ENCODE peak calls at places on chromosomes 11 and 22, in four cellular contexts. One of them, this sample, is unnamed.

GRCh38 chr11:396948-397548 is 3.0 kb downstream of the PKP3 start:
- DNase-seq in SK-N-SH: peak; percentile 95
- DNase-seq in H1: no peak
- DNase-seq in K562: no peak
- DNase-seq in this sample: no peak

GRCh38 chr11:57539342-57539741 is 1.9 kb downstream of the SMTNL1 start:
- DNase-seq in SK-N-SH: no peak
- DNase-seq in H1: no peak
- DNase-seq in K562: no peak
- DNase-seq in this sample: no peak

GRCh38 chr11:112455791-112456190 is 195.1 kb upstream of the PLET1 start:
- DNase-seq in SK-N-SH: no peak
- DNase-seq in H1: no peak
- DNase-seq in K562: no peak
- DNase-seq in this sample: no peak

GRCh38 chr11:131823772-131824171 is 453.4 kb downstream of the NTM start:
- DNase-seq in SK-N-SH: no peak
- DNase-seq in H1: no peak
- DNase-seq in K562: no peak
- DNase-seq in this sample: no peak

GRCh38 chr11:43758942-43759341 is 78.4 kb downstream of the HSD17B12 start:
- DNase-seq in SK-N-SH: no peak
- DNase-seq in H1: no peak
- DNase-seq in K562: no peak
- DNase-seq in this sample: no peak

GRCh38 chr11:19711911-19712280 is 741 bp upstream of the NAV2 start:
- DNase-seq in SK-N-SH: no peak
- DNase-seq in H1: no peak
- DNase-seq in K562: peak; percentile 15
- DNase-seq in this sample: peak; percentile 50

GRCh38 chr11:61510980-61511373 is 2.4 kb downstream of the LRRC10B start:
- DNase-seq in SK-N-SH: no peak
- DNase-seq in H1: no peak
- DNase-seq in K562: no peak
- DNase-seq in this sample: no peak

GRCh38 chr22:48376936-48377335 is 1450.7 kb downstream of the BRD1 start:
- DNase-seq in SK-N-SH: no peak
- DNase-seq in H1: peak; percentile 37
- DNase-seq in K562: no peak
- DNase-seq in this sample: no peak

GRCh38 chr11:19675397-19675796 is 37.2 kb upstream of the NAV2 start:
- DNase-seq in SK-N-SH: no peak
- DNase-seq in H1: no peak
- DNase-seq in K562: no peak
- DNase-seq in this sample: no peak

GRCh38 chr11:84626256-84626655 is 1000.9 kb downstream of the DLG2 start:
- DNase-seq in SK-N-SH: no peak
- DNase-seq in H1: no peak
- DNase-seq in K562: no peak
- DNase-seq in this sample: no peak

GRCh38 chr11:102453286-102453797 is 777 bp upstream of the TMEM123 start:
- DNase-seq in SK-N-SH: peak; percentile 18
- DNase-seq in H1: no peak
- DNase-seq in K562: peak; percentile 38
- DNase-seq in this sample: peak; percentile 13

GRCh38 chr11:3747704-3748103 is 49.6 kb downstream of the NUP98 start:
- DNase-seq in SK-N-SH: no peak
- DNase-seq in H1: no peak
- DNase-seq in K562: no peak
- DNase-seq in this sample: no peak

GRCh38 chr11:65288706-65289536 is 25.7 kb upstream of the CDC42EP2 start:
- DNase-seq in SK-N-SH: peak; percentile 85
- DNase-seq in H1: no peak
- DNase-seq in K562: no peak
- DNase-seq in this sample: no peak

GRCh38 chr11:26134481-26135355 is 197.2 kb upstream of the ANO3 start:
- DNase-seq in SK-N-SH: peak; percentile 9
- DNase-seq in H1: no peak
- DNase-seq in K562: no peak
- DNase-seq in this sample: no peak

GRCh38 chr11:1520987-1521349 is 34.4 kb upstream of the MOB2 start:
- DNase-seq in SK-N-SH: no peak
- DNase-seq in H1: no peak
- DNase-seq in K562: no peak
- DNase-seq in this sample: no peak

GRCh38 chr11:10303558-10304363 is 1.1 kb upstream of the ADM start:
- DNase-seq in SK-N-SH: peak; percentile 30
- DNase-seq in H1: peak; percentile 68
- DNase-seq in K562: no peak
- DNase-seq in this sample: peak; percentile 45

GRCh38 chr11:108870373-108871020 is 205.6 kb downstream of the DDX10 start:
- DNase-seq in SK-N-SH: no peak
- DNase-seq in H1: no peak
- DNase-seq in K562: no peak
- DNase-seq in this sample: no peak

GRCh38 chr11:32213223-32213622 is 122.3 kb downstream of the RCN1 start:
- DNase-seq in SK-N-SH: no peak
- DNase-seq in H1: no peak
- DNase-seq in K562: no peak
- DNase-seq in this sample: no peak

GRCh38 chr11:43943357-43943930 is 1.0 kb downstream of the C11orf96 start:
- DNase-seq in SK-N-SH: no peak
- DNase-seq in H1: no peak
- DNase-seq in K562: no peak
- DNase-seq in this sample: peak; percentile 31

GRCh38 chr11:67264886-67265632 is 1.2 kb upstream of the GRK2 start:
- DNase-seq in SK-N-SH: no peak
- DNase-seq in H1: no peak
- DNase-seq in K562: no peak
- DNase-seq in this sample: no peak

GRCh38 chr22:45262931-45263789 is 21.6 kb upstream of the UPK3A start:
- DNase-seq in SK-N-SH: no peak
- DNase-seq in H1: no peak
- DNase-seq in K562: peak; percentile 14
- DNase-seq in this sample: no peak

GRCh38 chr22:27075891-27076290 is 418.5 kb downstream of the MIAT start:
- DNase-seq in SK-N-SH: no peak
- DNase-seq in H1: no peak
- DNase-seq in K562: no peak
- DNase-seq in this sample: no peak

GRCh38 chr11:133619973-133620372 is 87.7 kb upstream of the OPCML start:
- DNase-seq in SK-N-SH: peak; percentile 29
- DNase-seq in H1: peak; percentile 23
- DNase-seq in K562: no peak
- DNase-seq in this sample: no peak

GRCh38 chr11:85423331-85423730 is 203.8 kb downstream of the DLG2 start:
- DNase-seq in SK-N-SH: no peak
- DNase-seq in H1: no peak
- DNase-seq in K562: no peak
- DNase-seq in this sample: no peak

GRCh38 chr11:35873721-35874120 is 70.1 kb upstream of the LDLRAD3 start:
- DNase-seq in SK-N-SH: no peak
- DNase-seq in H1: peak; percentile 29
- DNase-seq in K562: no peak
- DNase-seq in this sample: no peak

GRCh38 chr11:35723493-35724284 is 61.1 kb downstream of the TRIM44 start:
- DNase-seq in SK-N-SH: no peak
- DNase-seq in H1: no peak
- DNase-seq in K562: no peak
- DNase-seq in this sample: no peak

GRCh38 chr11:44813401-44813800 is 86.6 kb downstream of the TSPAN18 start:
- DNase-seq in SK-N-SH: no peak
- DNase-seq in H1: no peak
- DNase-seq in K562: no peak
- DNase-seq in this sample: no peak

GRCh38 chr22:37431366-37431765 is 4.1 kb upstream of the ELFN2 start:
- DNase-seq in SK-N-SH: no peak
- DNase-seq in H1: no peak
- DNase-seq in K562: no peak
- DNase-seq in this sample: no peak

GRCh38 chr11:58788355-58789023 is 56.0 kb downstream of the GLYATL2 start:
- DNase-seq in SK-N-SH: peak; percentile 34
- DNase-seq in H1: peak; percentile 46
- DNase-seq in K562: peak; percentile 54
- DNase-seq in this sample: peak; percentile 25

GRCh38 chr11:129163714-129164164 is 28.4 kb downstream of the ARHGAP32 start:
- DNase-seq in SK-N-SH: no peak
- DNase-seq in H1: no peak
- DNase-seq in K562: no peak
- DNase-seq in this sample: no peak

GRCh38 chr22:19995611-19996339 is 20.8 kb downstream of the ARVCF start:
- DNase-seq in SK-N-SH: no peak
- DNase-seq in H1: no peak
- DNase-seq in K562: no peak
- DNase-seq in this sample: no peak

GRCh38 chr11:121723261-121723741 is 270.5 kb upstream of the SORL1-AS1 start:
- DNase-seq in SK-N-SH: no peak
- DNase-seq in H1: peak; percentile 58
- DNase-seq in K562: no peak
- DNase-seq in this sample: peak; percentile 36

GRCh38 chr11:610146-610801 is 5.5 kb downstream of the IRF7 start:
- DNase-seq in SK-N-SH: no peak
- DNase-seq in H1: no peak
- DNase-seq in K562: no peak
- DNase-seq in this sample: no peak

GRCh38 chr11:103806130-103806900 is 230.1 kb upstream of the DDI1 start:
- DNase-seq in SK-N-SH: no peak
- DNase-seq in H1: no peak
- DNase-seq in K562: no peak
- DNase-seq in this sample: no peak

GRCh38 chr22:46370584-46371373 is 35.3 kb downstream of the TRMU start:
- DNase-seq in SK-N-SH: no peak
- DNase-seq in H1: no peak
- DNase-seq in K562: no peak
- DNase-seq in this sample: no peak

GRCh38 chr22:50271519-50271970 is 1.4 kb upstream of the MAPK11 start:
- DNase-seq in SK-N-SH: peak; percentile 93
- DNase-seq in H1: peak; percentile 88
- DNase-seq in K562: peak; percentile 82
- DNase-seq in this sample: peak; percentile 76
- TF ChIP-seq TEAD4 in SK-N-SH: no peak
- TF ChIP-seq TEAD4 in H1: no peak
- TF ChIP-seq TEAD4 in K562: no peak
- TF ChIP-seq TEAD4 in this sample: no peak

DNA sequence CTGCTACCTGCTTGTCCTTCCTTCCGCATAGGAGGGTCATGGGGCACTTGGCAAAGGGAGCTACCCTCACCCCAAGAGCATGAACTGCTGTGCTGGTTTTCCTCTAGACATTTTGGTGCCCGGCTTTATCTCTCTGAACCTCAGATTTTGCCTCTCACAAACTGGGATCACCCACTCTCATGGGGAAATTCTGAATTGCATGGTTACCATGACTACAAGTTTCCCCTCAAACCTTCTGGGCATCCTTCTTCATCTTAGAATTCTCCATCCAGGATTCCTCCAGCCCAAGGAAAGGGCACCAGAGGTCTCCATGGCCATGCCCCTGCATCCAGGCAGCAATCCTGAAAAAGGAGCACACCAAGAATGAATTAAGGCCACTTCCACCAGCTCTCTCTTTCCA is 180.1 kb upstream of the NECTIN1 start:
- DNase-seq in SK-N-SH: no peak
- DNase-seq in H1: no peak
- DNase-seq in K562: no peak
- DNase-seq in this sample: no peak
- TF ChIP-seq TEAD4 in SK-N-SH: no peak
- TF ChIP-seq TEAD4 in H1: no peak
- TF ChIP-seq TEAD4 in K562: no peak
- TF ChIP-seq TEAD4 in this sample: no peak

GRCh38 chr11:118771481-118772278 is 19.3 kb downstream of the DDX6 start:
- DNase-seq in SK-N-SH: no peak
- DNase-seq in H1: no peak
- DNase-seq in K562: no peak
- DNase-seq in this sample: no peak

GRCh38 chr11:118768715-118769114 is 22.2 kb downstream of the DDX6 start:
- DNase-seq in SK-N-SH: no peak
- DNase-seq in H1: no peak
- DNase-seq in K562: no peak
- DNase-seq in this sample: no peak

GRCh38 chr11:118778898-118779297 is 12.1 kb downstream of the DDX6 start:
- DNase-seq in SK-N-SH: no peak
- DNase-seq in H1: no peak
- DNase-seq in K562: no peak
- DNase-seq in this sample: no peak

GRCh38 chr11:118774032-118774431 is 16.9 kb downstream of the DDX6 start:
- DNase-seq in SK-N-SH: no peak
- DNase-seq in H1: no peak
- DNase-seq in K562: no peak
- DNase-seq in this sample: no peak
- TF ChIP-seq TEAD4 in SK-N-SH: no peak
- TF ChIP-seq TEAD4 in H1: no peak
- TF ChIP-seq TEAD4 in K562: no peak
- TF ChIP-seq TEAD4 in this sample: no peak

DNA sequence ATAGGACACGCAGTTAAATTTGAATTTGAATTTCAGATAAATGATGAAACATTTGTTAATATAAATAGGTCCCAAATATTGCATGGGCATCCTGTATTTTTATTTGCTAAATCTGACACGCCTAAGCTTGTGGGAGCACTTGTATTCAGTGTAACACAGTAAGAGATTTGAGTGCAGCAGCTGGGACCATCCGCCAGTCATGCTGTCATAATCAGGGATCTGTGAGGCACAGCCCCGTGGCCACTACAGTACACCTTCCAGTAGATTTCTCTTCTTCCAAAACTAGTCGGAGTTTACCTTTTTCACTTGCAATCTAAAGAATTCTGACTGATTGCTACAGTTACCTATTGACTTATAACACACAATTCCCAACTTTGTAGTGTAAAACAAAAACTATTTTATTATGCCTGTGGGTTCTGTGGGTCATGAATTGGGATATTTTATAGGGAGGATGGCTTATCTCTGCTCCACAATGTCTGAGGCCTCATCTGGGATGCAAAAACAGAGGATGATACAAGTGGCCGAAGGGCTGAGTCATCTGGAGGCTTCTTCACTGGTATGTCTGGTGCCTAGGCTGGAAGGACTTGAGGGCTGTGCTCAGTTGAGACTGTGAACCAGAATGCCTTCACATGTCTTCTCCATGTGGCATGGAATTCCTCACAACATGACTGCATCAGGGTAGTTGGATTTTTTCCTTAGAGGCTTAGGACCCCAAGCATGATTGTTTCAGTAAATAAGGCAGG is 74.1 kb downstream of the PRSS23 start:
- DNase-seq in SK-N-SH: no peak
- DNase-seq in H1: no peak
- DNase-seq in K562: no peak
- DNase-seq in this sample: no peak
- TF ChIP-seq TEAD4 in SK-N-SH: no peak
- TF ChIP-seq TEAD4 in H1: no peak
- TF ChIP-seq TEAD4 in K562: no peak
- TF ChIP-seq TEAD4 in this sample: no peak